ENCODE peak calls at places on chromosomes 6 and 20, in six cellular contexts. Q is GM23338, V is endothelial cell of umbilical vein, G is SK-N-SH, Z is GM23248, X is mammary epithelial cell. D is an unnamed sample.

GRCh38 chr20:5642155-5642981 is 107.8 kb upstream of the SHLD1 start:
- DNase-seq in Q (no peak), V (peak), G (no peak), Z (peak), X (peak), D (no peak)

GRCh38 chr6:36130672-36131516 is 581 bp downstream of the MAPK13 start:
- DNase-seq in Q (peak), V (no peak), G (no peak), Z (peak), X (no peak), D (peak)

GRCh38 chr6:40754481-40755045 is 167.4 kb upstream of the LRFN2 start:
- DNase-seq in Q (peak), V (no peak), G (peak), Z (no peak), X (no peak), D (no peak)

GRCh38 chr6:72672906-72673305 is 51.0 kb downstream of the KCNQ5 start:
- DNase-seq in Q (no peak), V (no peak), G (no peak), Z (no peak), X (no peak), D (no peak)

GRCh38 chr6:99187429-99187828 is 162.0 kb downstream of the FAXC start:
- DNase-seq in Q (no peak), V (no peak), G (no peak), Z (peak), X (no peak), D (no peak)

GRCh38 chr6:163214259-163214658 is 200.3 kb upstream of the QKI start:
- DNase-seq in Q (no peak), V (no peak), G (no peak), Z (no peak), X (no peak), D (no peak)

GRCh38 chr20:59217794-59218193 is 54.2 kb downstream of the ZNF831 start:
- DNase-seq in Q (no peak), V (no peak), G (no peak), Z (peak), X (no peak), D (no peak)

GRCh38 chr6:24524801-24525200 is 30.0 kb downstream of the ALDH5A1 start:
- DNase-seq in Q (peak), V (peak), G (peak), Z (peak), X (peak), D (peak)

GRCh38 chr6:19303381-19303780 is 533.8 kb upstream of the ID4 start:
- DNase-seq in Q (no peak), V (no peak), G (no peak), Z (peak), X (no peak), D (no peak)

GRCh38 chr6:142728367-142728766 is 216.6 kb downstream of the HIVEP2 start:
- DNase-seq in Q (no peak), V (no peak), G (no peak), Z (no peak), X (peak), D (peak)

GRCh38 chr6:129440691-129441090 is 269.3 kb downstream of the ARHGAP18 start:
- DNase-seq in Q (peak), V (peak), G (no peak), Z (no peak), X (peak), D (no peak)

GRCh38 chr6:69294862-69295261 is 501.9 kb downstream of the LMBRD1 start:
- DNase-seq in Q (no peak), V (no peak), G (no peak), Z (no peak), X (no peak), D (no peak)

GRCh38 chr20:50534567-50534966 is 24.4 kb downstream of the PTPN1 start:
- DNase-seq in Q (no peak), V (no peak), G (no peak), Z (peak), X (no peak), D (peak)

GRCh38 chr6:167209577-167209975 is 51.8 kb upstream of the GPR31 start:
- DNase-seq in Q (no peak), V (no peak), G (no peak), Z (no peak), X (no peak), D (no peak)

GRCh38 chr20:51945177-51945576 is 142.9 kb upstream of the SALL4 start:
- DNase-seq in Q (no peak), V (no peak), G (peak), Z (no peak), X (no peak), D (no peak)

GRCh38 chr6:138198430-138199091 is 19.7 kb downstream of the PBOV1 start:
- DNase-seq in Q (peak), V (no peak), G (no peak), Z (no peak), X (no peak), D (no peak)

GRCh38 chr6:138476116-138476515 is 23.2 kb downstream of the NHSL1 start:
- DNase-seq in Q (no peak), V (no peak), G (no peak), Z (no peak), X (no peak), D (no peak)

GRCh38 chr6:149852881-149853280 is 11.3 kb downstream of the LRP11 start:
- DNase-seq in Q (no peak), V (peak), G (no peak), Z (no peak), X (no peak), D (no peak)

GRCh38 chr6:157546366-157546765 is 165.4 kb downstream of the ZDHHC14 start:
- DNase-seq in Q (peak), V (no peak), G (no peak), Z (no peak), X (no peak), D (no peak)

GRCh38 chr20:835220-836045 is 1.9 kb downstream of the FAM110A start:
- DNase-seq in Q (no peak), V (no peak), G (no peak), Z (no peak), X (no peak), D (no peak)

GRCh38 chr6:18379376-18380117 is 7.6 kb upstream of the RNF144B start:
- DNase-seq in Q (no peak), V (no peak), G (no peak), Z (no peak), X (no peak), D (no peak)

GRCh38 chr20:23206061-23206460 is 119.9 kb upstream of the CD93 start:
- DNase-seq in Q (no peak), V (no peak), G (no peak), Z (no peak), X (no peak), D (no peak)

GRCh38 chr6:37783025-37783825 is 36.3 kb upstream of the ZFAND3 start:
- DNase-seq in Q (peak), V (no peak), G (peak), Z (peak), X (no peak), D (no peak)

GRCh38 chr20:41631826-41632225 is 13.6 kb upstream of the CHD6 start:
- DNase-seq in Q (no peak), V (no peak), G (no peak), Z (peak), X (peak), D (no peak)

GRCh38 chr6:73144516-73144915 is 80.8 kb downstream of the KHDC1L start:
- DNase-seq in Q (no peak), V (no peak), G (no peak), Z (no peak), X (no peak), D (no peak)

GRCh38 chr6:99736302-99736701 is 129.7 kb downstream of the PRDM13 start:
- DNase-seq in Q (peak), V (no peak), G (no peak), Z (no peak), X (no peak), D (no peak)

GRCh38 chr6:31898200-31899011 is 908 bp upstream of the EHMT2 start:
- DNase-seq in Q (peak), V (peak), G (peak), Z (peak), X (peak), D (peak)

GRCh38 chr6:133359760-133360159 is 118.6 kb downstream of the EYA4 start:
- DNase-seq in Q (no peak), V (no peak), G (no peak), Z (no peak), X (no peak), D (no peak)

GRCh38 chr6:4402477-4402976 is 267.2 kb upstream of the ECI2 start:
- DNase-seq in Q (no peak), V (peak), G (no peak), Z (peak), X (peak), D (peak)

GRCh38 chr6:133297657-133298056 is 56.5 kb downstream of the EYA4 start:
- DNase-seq in Q (no peak), V (no peak), G (no peak), Z (no peak), X (no peak), D (no peak)

GRCh38 chr6:36964349-36964748 is 9.8 kb downstream of the PI16 start:
- DNase-seq in Q (no peak), V (no peak), G (no peak), Z (no peak), X (no peak), D (no peak)

GRCh38 chr6:70686548-70687133 is 19.0 kb downstream of the SMAP1 start:
- DNase-seq in Q (peak), V (peak), G (peak), Z (peak), X (peak), D (peak)

GRCh38 chr20:44959082-44959895 is 908 bp downstream of the TOMM34 start:
- DNase-seq in Q (peak), V (peak), G (peak), Z (peak), X (peak), D (no peak)

GRCh38 chr20:34708621-34709043 is 4.5 kb downstream of the TP53INP2 start:
- DNase-seq in Q (peak), V (peak), G (peak), Z (peak), X (no peak), D (peak)

GRCh38 chr6:36455486-36456027 is 12.8 kb downstream of the KCTD20 start:
- DNase-seq in Q (no peak), V (no peak), G (no peak), Z (no peak), X (no peak), D (peak)

GRCh38 chr20:54476336-54476928 is 1.0 kb downstream of the DOK5 start:
- DNase-seq in Q (peak), V (no peak), G (no peak), Z (peak), X (no peak), D (no peak)

GRCh38 chr6:10555625-10556309 is 34.6 kb downstream of the GCNT2 start:
- DNase-seq in Q (peak), V (peak), G (peak), Z (peak), X (peak), D (no peak)

GRCh38 chr20:5890773-5891441 is 59.4 kb downstream of the TRMT6 start:
- DNase-seq in Q (no peak), V (no peak), G (no peak), Z (no peak), X (peak), D (peak)

GRCh38 chr6:36678488-36679042 is at the start of gene CDKN1A:
- DNase-seq in Q (peak), V (peak), G (peak), Z (peak), X (peak), D (peak)

GRCh38 chr20:14991023-14991422 is 653.6 kb upstream of the FLRT3 start:
- DNase-seq in Q (no peak), V (no peak), G (no peak), Z (peak), X (peak), D (peak)

DNA sequence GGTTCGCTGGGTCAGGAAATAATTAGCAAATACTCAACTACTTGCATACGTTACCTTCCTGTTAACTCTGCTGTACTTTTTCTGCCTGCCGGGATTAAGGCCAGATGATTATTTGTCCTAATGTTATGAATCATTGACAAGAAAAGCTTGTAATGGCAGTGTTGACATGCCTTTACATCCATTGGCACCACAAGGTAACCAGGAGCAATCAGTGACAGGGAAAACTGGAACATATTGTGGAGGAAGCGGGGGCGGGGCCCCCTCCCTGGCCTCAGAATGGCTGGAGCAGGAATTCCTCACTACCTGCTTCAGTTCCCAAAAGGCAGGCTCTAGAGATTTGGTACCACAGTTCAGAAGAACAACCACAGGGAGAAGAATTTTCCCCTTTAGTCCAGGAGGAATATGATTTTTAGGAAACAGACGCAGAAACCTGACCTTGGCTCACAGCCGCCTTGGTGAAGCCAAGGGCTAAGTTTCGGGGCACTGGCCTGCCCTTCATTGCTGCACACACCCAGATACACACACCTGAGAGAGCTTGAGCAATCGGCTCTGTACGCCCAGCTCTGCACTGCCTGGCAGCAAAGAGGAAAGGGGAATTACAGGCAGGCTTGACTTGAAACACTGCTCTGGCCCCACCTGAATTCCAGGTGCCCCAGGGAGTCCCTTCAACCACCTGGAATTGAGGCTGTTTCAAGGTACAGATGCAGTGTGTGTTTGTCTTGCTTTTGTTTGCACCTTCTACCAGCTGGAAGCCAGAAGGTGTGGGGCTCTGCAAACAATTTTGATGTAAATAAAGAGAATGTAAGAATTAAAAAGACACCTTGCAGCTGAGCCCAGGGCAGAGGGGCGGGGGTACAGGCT is 89.8 kb downstream of the MYB start:
- DNase-seq in Q (peak), V (peak), G (no peak), Z (no peak), X (peak), D (peak)
- H3K4me2 ChIP-seq in Q (peak), V (no peak), G (no peak), Z (no peak), X (peak), D (peak)

GRCh38 chr6:33252758-33253157 is 18.9 kb downstream of the VPS52 start:
- DNase-seq in Q (no peak), V (no peak), G (no peak), Z (peak), X (no peak), D (no peak)

GRCh38 chr6:33249732-33250625 is 21.7 kb downstream of the VPS52 start:
- DNase-seq in Q (no peak), V (peak), G (peak), Z (peak), X (peak), D (peak)

GRCh38 chr6:33251390-33252012 is 20.2 kb downstream of the VPS52 start:
- DNase-seq in Q (no peak), V (no peak), G (no peak), Z (peak), X (no peak), D (no peak)

GRCh38 chr6:33248932-33249731 is 22.5 kb downstream of the VPS52 start:
- DNase-seq in Q (peak), V (peak), G (peak), Z (peak), X (peak), D (peak)

DNA sequence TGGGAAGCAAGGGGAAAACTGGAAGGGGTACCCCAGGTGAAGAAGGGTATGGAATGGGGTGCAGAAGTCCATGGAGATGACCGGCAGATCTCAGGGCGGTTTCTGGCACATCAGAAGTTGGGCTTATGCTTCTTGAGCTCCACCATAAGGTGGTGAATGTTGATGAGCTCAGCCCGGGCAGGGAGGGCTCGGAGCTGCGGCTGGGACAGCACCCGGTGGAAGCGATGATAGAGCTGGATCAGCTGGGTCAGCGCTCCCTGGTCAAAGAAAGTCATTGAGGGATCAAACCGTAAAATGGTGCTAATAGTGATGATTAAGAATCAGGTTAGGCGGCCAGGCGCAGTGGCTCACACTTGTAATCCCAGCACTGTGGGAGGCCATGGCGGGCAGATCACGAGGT is 20.9 kb downstream of the VPS52 start:
- DNase-seq in Q (no peak), V (no peak), G (no peak), Z (no peak), X (no peak), D (no peak)
- H3K27ac ChIP-seq in Q (no peak), V (no peak), G (no peak), Z (peak), X (peak), D (peak)

DNA sequence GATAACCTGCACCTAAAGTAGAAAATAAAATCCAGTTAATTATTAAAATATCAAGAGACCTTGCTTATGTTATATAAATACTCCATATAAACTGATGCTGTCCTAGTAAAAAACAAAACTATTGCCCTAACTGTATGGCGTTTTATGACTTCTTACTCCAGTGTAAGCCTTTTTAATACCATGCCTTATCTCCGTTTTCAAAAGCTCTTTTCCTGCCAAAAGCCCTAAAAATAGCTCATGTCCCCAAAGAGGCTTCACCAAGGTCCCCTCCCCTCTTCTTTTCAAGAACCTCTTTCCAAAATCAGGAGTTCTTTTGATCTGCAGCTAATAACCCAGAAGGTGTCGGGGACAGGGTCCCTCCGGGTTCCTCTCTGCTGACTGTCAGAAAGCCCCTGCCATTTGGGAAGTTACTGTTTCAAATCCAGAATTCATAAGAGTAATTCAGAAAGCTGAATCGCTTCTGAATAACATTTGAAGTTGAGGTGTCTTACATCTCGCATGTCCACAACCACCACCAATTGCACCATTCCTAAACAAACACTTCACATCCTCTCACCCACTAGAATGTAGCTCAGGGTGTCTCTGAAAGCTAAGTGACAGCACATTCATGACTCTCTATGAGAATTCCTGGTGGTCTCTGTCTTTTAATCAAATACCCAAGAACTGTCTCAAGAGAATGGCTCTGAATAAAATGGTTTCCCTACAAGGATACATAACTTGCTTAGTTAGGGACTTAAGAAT is 13.3 kb downstream of the TASP1 start:
- DNase-seq in Q (no peak), V (no peak), G (no peak), Z (no peak), X (no peak), D (no peak)
- H3K4me2 ChIP-seq in Q (peak), V (no peak), G (no peak), Z (no peak), X (no peak), D (no peak)

GRCh38 chr6:33319939-33320314 is 2.4 kb upstream of the ZBTB22 start:
- DNase-seq in Q (no peak), V (no peak), G (no peak), Z (no peak), X (no peak), D (no peak)

GRCh38 chr6:33323623-33323948 is 6.0 kb upstream of the ZBTB22 start:
- DNase-seq in Q (peak), V (no peak), G (peak), Z (no peak), X (no peak), D (no peak)

GRCh38 chr6:33320315-33321181 is 3.0 kb upstream of the ZBTB22 start:
- DNase-seq in Q (peak), V (peak), G (no peak), Z (peak), X (peak), D (peak)

GRCh38 chr6:33321227-33321626 is 3.7 kb upstream of the ZBTB22 start:
- DNase-seq in Q (no peak), V (no peak), G (no peak), Z (no peak), X (no peak), D (no peak)

DNA sequence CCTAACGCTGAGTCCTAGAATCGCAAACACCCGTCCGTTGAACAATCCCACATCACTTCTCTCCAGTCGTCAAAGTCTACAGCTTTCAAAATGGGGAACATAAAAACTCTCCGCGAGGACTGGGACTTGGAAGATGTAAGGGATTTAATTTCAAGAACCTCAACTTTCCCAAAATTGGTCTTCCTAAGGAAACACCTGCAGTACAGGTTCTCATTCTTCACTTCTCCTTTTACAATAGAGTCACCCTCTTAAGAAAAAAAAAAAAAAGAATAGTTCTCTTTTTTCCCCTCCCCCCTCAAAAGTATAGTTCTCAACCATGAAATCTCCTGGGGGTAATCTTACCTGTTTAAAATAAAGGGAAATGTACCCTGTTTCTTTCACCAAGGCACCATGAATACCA is 6.6 kb upstream of the ZBTB22 start:
- DNase-seq in Q (no peak), V (no peak), G (peak), Z (no peak), X (no peak), D (no peak)
- H3K27ac ChIP-seq in Q (peak), V (no peak), G (peak), Z (no peak), X (no peak), D (no peak)

DNA sequence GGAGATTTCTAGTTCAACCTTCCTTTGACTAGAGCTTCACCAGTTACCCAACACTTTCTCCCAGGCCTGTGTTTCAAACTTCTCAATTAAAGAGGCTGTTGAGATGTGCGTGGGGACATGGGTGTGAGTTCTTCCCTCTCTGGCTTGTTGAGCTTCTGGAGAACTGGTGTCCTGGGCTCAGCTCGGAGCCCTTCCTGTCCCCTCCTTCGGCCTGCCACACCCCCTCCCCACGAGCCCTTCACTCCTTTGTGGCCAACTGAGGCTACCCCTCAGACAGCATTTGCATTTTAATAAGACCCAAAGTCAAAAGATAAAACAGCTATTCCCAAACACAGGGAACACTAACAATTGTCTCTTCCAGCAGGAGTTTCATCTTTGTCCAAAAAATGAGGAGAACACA is 123.3 kb upstream of the MLN start:
- DNase-seq in Q (peak), V (no peak), G (no peak), Z (peak), X (no peak), D (no peak)
- H3K4me2 ChIP-seq in Q (peak), V (no peak), G (no peak), Z (peak), X (no peak), D (no peak)